ENCODE peak calls at places on chromosome 17, in seven cellular contexts. W is naive B cell; H is H9; I is HFF-Myc; X is fibroblast of pulmonary artery; N is stimulated activated CD8-positive, alpha-beta memory T cell treated with anti-CD3 and anti-CD28 coated beads, Interleukin-7, amount 100 ng/mL, for 1 hour; F is AML-193. D is an unnamed sample.

GRCh38 chr17:63356275-63356905 is 89.7 kb downstream of the CYB561 start:
- DNase-seq in W (no peak), H (no peak), I (peak), X (peak), N (no peak), F (no peak), D (no peak)

GRCh38 chr17:69084911-69085310 is 24.2 kb upstream of the ABCA9 start:
- DNase-seq in W (no peak), H (peak), I (no peak), X (no peak), N (no peak), F (no peak), D (no peak)

GRCh38 chr17:57580055-57580739 is 164.9 kb downstream of the CCDC182 start:
- DNase-seq in W (no peak), H (no peak), I (no peak), X (no peak), N (no peak), F (no peak), D (no peak)

GRCh38 chr17:76493505-76494167 is 7.6 kb downstream of the RHBDF2 start:
- DNase-seq in W (no peak), H (no peak), I (no peak), X (no peak), N (no peak), F (no peak), D (no peak)

GRCh38 chr17:67620088-67620487 is 97.6 kb upstream of the NOL11 start:
- DNase-seq in W (no peak), H (no peak), I (no peak), X (no peak), N (no peak), F (no peak), D (no peak)

GRCh38 chr17:80785477-80786178 is 206.0 kb upstream of the CHMP6 start:
- DNase-seq in W (no peak), H (peak), I (no peak), X (no peak), N (no peak), F (no peak), D (no peak)

GRCh38 chr17:35694906-35695305 is 36.5 kb upstream of the RASL10B start:
- DNase-seq in W (no peak), H (no peak), I (no peak), X (no peak), N (no peak), F (no peak), D (no peak)

GRCh38 chr17:16923097-16923903 is 48.6 kb downstream of the TNFRSF13B start:
- DNase-seq in W (no peak), H (no peak), I (no peak), X (no peak), N (no peak), F (no peak), D (no peak)

GRCh38 chr17:33113281-33114010 is 121.8 kb downstream of the SPACA3 start:
- DNase-seq in W (no peak), H (no peak), I (no peak), X (no peak), N (no peak), F (no peak), D (no peak)

GRCh38 chr17:40314557-40314953 is 5.6 kb downstream of the RARA start:
- DNase-seq in W (peak), H (no peak), I (peak), X (peak), N (peak), F (peak), D (peak)

GRCh38 chr17:74532115-74532514 is 840 bp upstream of the CD300LB start:
- DNase-seq in W (peak), H (peak), I (no peak), X (no peak), N (peak), F (peak), D (no peak)

GRCh38 chr17:68460096-68460495 is 2.8 kb upstream of the WIPI1 start:
- DNase-seq in W (no peak), H (no peak), I (no peak), X (no peak), N (no peak), F (no peak), D (no peak)

GRCh38 chr17:75778861-75779249 is 5.8 kb upstream of the UNK start:
- DNase-seq in W (no peak), H (peak), I (no peak), X (no peak), N (peak), F (peak), D (peak)